ENCODE peak calls at places on chromosomes 7 and 10, in eight cellular contexts. B is HTR-8/SVneo; K is activated naive CD8-positive, alpha-beta T cell treated with anti-CD3 and anti-CD28 coated beads for 36 hours; I is suprapubic skin; A is stimulated activated CD4-positive, alpha-beta T cell treated with anti-CD3 and anti-CD28 coated beads, Interleukin-1b, Interleukin-23, amount 100 ng/mL, for 1 hour; F is GM19239; G is endodermal cell; E is GM06990. U is an unnamed sample.

GRCh38 chr10:34821587-34822585 is 6.8 kb upstream of the PARD3 start:
- DNase-seq in B (peak), K (no peak), I (no peak), A (no peak), F (no peak), G (no peak), E (no peak), U (no peak)

GRCh38 chr10:65319493-65319892 is 1606.3 kb upstream of the LRRTM3 start:
- DNase-seq in B (no peak), K (no peak), I (no peak), A (no peak), F (no peak), G (no peak), E (no peak), U (no peak)

GRCh38 chr10:49524496-49524895 is 14.4 kb downstream of the ERCC6 start:
- DNase-seq in B (no peak), K (no peak), I (no peak), A (no peak), F (no peak), G (no peak), E (no peak), U (no peak)

GRCh38 chr10:79147796-79148451 is 79.2 kb downstream of the ZMIZ1 start:
- DNase-seq in B (no peak), K (no peak), I (no peak), A (no peak), F (no peak), G (no peak), E (no peak), U (peak)

GRCh38 chr10:97916586-97916985 is 66.9 kb downstream of the GOLGA7B start:
- DNase-seq in B (no peak), K (no peak), I (no peak), A (no peak), F (no peak), G (no peak), E (no peak), U (no peak)

GRCh38 chr10:46558141-46558410 is 1.6 kb upstream of the GPRIN2 start:
- DNase-seq in B (no peak), K (no peak), I (no peak), A (no peak), F (no peak), G (no peak), E (no peak), U (no peak)

GRCh38 chr10:17910144-17910789 is 41.5 kb upstream of the SLC39A12 start:
- DNase-seq in B (peak), K (no peak), I (no peak), A (no peak), F (peak), G (peak), E (peak), U (peak)

GRCh38 chr10:97575101-97575668 is 2.6 kb downstream of the ANKRD2 start:
- DNase-seq in B (peak), K (no peak), I (no peak), A (no peak), F (no peak), G (no peak), E (no peak), U (no peak)

GRCh38 chr7:131950758-131951157 is 394.3 kb upstream of the PODXL start:
- DNase-seq in B (no peak), K (no peak), I (no peak), A (no peak), F (no peak), G (no peak), E (no peak), U (no peak)

GRCh38 chr7:158382363-158382988 is 205.1 kb downstream of the PTPRN2 start:
- DNase-seq in B (no peak), K (no peak), I (no peak), A (no peak), F (no peak), G (no peak), E (no peak), U (no peak)

GRCh38 chr7:108454674-108455523 is 1.3 kb downstream of the NRCAM start:
- DNase-seq in B (peak), K (peak), I (no peak), A (no peak), F (peak), G (peak), E (peak), U (no peak)

GRCh38 chr7:55878701-55879100 is 8.6 kb upstream of the ZNF713 start:
- DNase-seq in B (no peak), K (no peak), I (no peak), A (no peak), F (no peak), G (no peak), E (no peak), U (no peak)

GRCh38 chr7:73706122-73707044 is 13.1 kb downstream of the STX1A start:
- DNase-seq in B (no peak), K (peak), I (no peak), A (no peak), F (no peak), G (no peak), E (no peak), U (no peak)

GRCh38 chr7:85055906-85056305 is 130.9 kb downstream of the SEMA3D start:
- DNase-seq in B (no peak), K (no peak), I (no peak), A (no peak), F (no peak), G (no peak), E (no peak), U (no peak)

GRCh38 chr7:158029431-158029938 is 558.1 kb downstream of the PTPRN2 start:
- DNase-seq in B (no peak), K (no peak), I (peak), A (no peak), F (no peak), G (peak), E (no peak), U (no peak)